ENCODE peak calls at places on chromosomes 11 and 22, in nine cellular contexts. M is epithelial cell of esophagus; A is lower leg skin; X is activated T-cell treated with anti-CD3 and anti-CD28 coated beads, Interleukin-2, amount 50 U/mL, for 72 hours; O is right lobe of liver; K is NCI-H1105; U is DMS 273 treated with DMSO at 0.1 percent for 48 hours; Y is activated naive CD4-positive, alpha-beta T cell; V is M059J. S is an unnamed sample.

GRCh38 chr11:122983438-122984185 is 2.0 kb upstream of the BSX start:
- DNase-seq in Y (no peak), X (no peak), K (peak; percentile 11), V (no peak), U (no peak), M (no peak), A (no peak), O (no peak), S (no peak)

GRCh38 chr11:96627379-96627778 is 237.6 kb downstream of the JRKL start:
- DNase-seq in U (no peak), O (no peak), M (no peak), K (no peak), Y (no peak), V (no peak), A (no peak), X (no peak), S (no peak)

GRCh38 chr22:49613108-49613507 is 214.6 kb downstream of the BRD1 start:
- DNase-seq in M (no peak), O (no peak), U (no peak), K (no peak), X (no peak), Y (no peak), A (no peak), V (no peak), S (no peak)

GRCh38 chr11:2837096-2837601 is 48.4 kb downstream of the CDKN1C start:
- DNase-seq in A (peak; percentile 92), Y (no peak), M (no peak), U (no peak), X (no peak), V (peak; percentile 50), K (no peak), O (no peak), S (no peak)

GRCh38 chr11:47480762-47481161 is 31.8 kb upstream of the RAPSN start:
- DNase-seq in K (no peak), Y (no peak), O (no peak), V (no peak), M (peak; percentile 10), A (no peak), U (no peak), X (no peak), S (no peak)

GRCh38 chr11:76604081-76604601 is 66.4 kb downstream of the LRRC32 start:
- DNase-seq in A (peak; percentile 86), V (no peak), O (no peak), U (peak; percentile 21), M (no peak), X (no peak), Y (no peak), K (no peak), S (no peak)

GRCh38 chr11:60786811-60787567 is 1.9 kb downstream of the MS4A10 start:
- DNase-seq in U (no peak), A (no peak), O (no peak), M (no peak), V (peak; percentile 91), K (no peak), X (no peak), Y (no peak), S (no peak)

GRCh38 chr22:42078469-42079318 is 806 bp upstream of the SMDT1 start:
- DNase-seq in M (no peak), O (peak; percentile 55), V (no peak), A (peak; percentile 88), K (no peak), Y (no peak), X (no peak), U (no peak), S (no peak)

GRCh38 chr11:58061813-58062212 is 31.1 kb downstream of the OR6Q1 start:
- DNase-seq in V (peak; percentile 90), O (no peak), Y (no peak), A (no peak), K (no peak), M (peak; percentile 97), U (no peak), X (no peak), S (no peak)

GRCh38 chr11:13344818-13345217 is 67.2 kb downstream of the BMAL1 start:
- DNase-seq in K (no peak), U (no peak), X (no peak), O (no peak), M (no peak), A (no peak), V (no peak), Y (no peak), S (no peak)

GRCh38 chr11:73164803-73165542 is 22.9 kb upstream of the FCHSD2 start:
- DNase-seq in X (no peak), Y (no peak), O (no peak), U (no peak), K (no peak), M (no peak), A (no peak), V (no peak), S (no peak)

GRCh38 chr11:1548221-1549070 is 23.6 kb downstream of the DUSP8 start:
- DNase-seq in K (peak; percentile 12), Y (no peak), V (peak; percentile 74), O (peak; percentile 79), A (no peak), M (peak; percentile 68), U (no peak), X (no peak), S (no peak)

GRCh38 chr11:130261546-130261945 is 53.2 kb downstream of the ZBTB44 start:
- DNase-seq in O (no peak), X (no peak), Y (no peak), V (no peak), K (peak; percentile 57), M (no peak), U (no peak), A (no peak), S (no peak)